ENCODE peak calls at places on chromosome 15, in seven cellular contexts. R is fibroblast of lung, L is GM23248, N is mesendoderm, K is hepatocyte, W is neural progenitor cell, Z is SK-N-SH. P is an unnamed sample.

GRCh38 chr15:63551400-63551799 is 45.8 kb upstream of the FBXL22 start:
- DNase-seq in K (no peak), R (peak), Z (no peak), W (no peak), L (peak), N (no peak), P (no peak)

GRCh38 chr15:93221754-93222153 is 132.7 kb upstream of the RGMA start:
- DNase-seq in W (peak), R (no peak), Z (no peak), N (no peak), L (no peak), K (no peak), P (no peak)

GRCh38 chr15:95799286-95800187 is 531.0 kb upstream of the NR2F2 start:
- DNase-seq in W (no peak), L (peak), Z (no peak), R (peak), N (no peak), K (peak), P (peak)

GRCh38 chr15:72117698-72118399 is at the start of gene MYO9A:
- DNase-seq in Z (peak), R (peak), N (peak), W (peak), K (peak), L (peak), P (peak)

GRCh38 chr15:24856397-24857093 is 98.2 kb upstream of the SNRPN start:
- DNase-seq in N (peak), Z (peak), W (peak), R (peak), K (peak), L (no peak), P (no peak)

GRCh38 chr15:101600024-101600423 is 52.2 kb downstream of the TM2D3 start:
- DNase-seq in Z (no peak), N (peak), K (peak), L (no peak), W (no peak), R (no peak), P (no peak)

GRCh38 chr15:40847225-40847961 is 3.5 kb downstream of the SPINT1 start:
- DNase-seq in W (peak), Z (peak), N (peak), K (peak), L (no peak), R (no peak), P (peak)

GRCh38 chr15:66700412-66700801 is 1.6 kb upstream of the SMAD6 start:
- DNase-seq in W (no peak), Z (no peak), L (no peak), K (no peak), R (no peak), N (no peak), P (no peak)

GRCh38 chr15:99574048-99574447 is 8.3 kb downstream of the MEF2A start:
- DNase-seq in R (no peak), W (no peak), N (no peak), L (no peak), K (no peak), Z (no peak), P (no peak)

GRCh38 chr15:57356178-57356577 is 20.1 kb upstream of the CGNL1 start:
- DNase-seq in L (no peak), R (no peak), N (no peak), W (no peak), K (no peak), Z (no peak), P (no peak)

GRCh38 chr15:70589221-70589620 is 174.1 kb downstream of the UACA start:
- DNase-seq in L (peak), R (peak), Z (no peak), K (no peak), W (no peak), N (no peak), P (no peak)

GRCh38 chr15:70669966-70670658 is 93.2 kb downstream of the UACA start:
- DNase-seq in L (no peak), N (peak), W (no peak), K (peak), R (no peak), Z (peak), P (no peak)

GRCh38 chr15:99722406-99722805 is 10.8 kb downstream of the LYSMD4 start:
- DNase-seq in N (no peak), W (no peak), R (no peak), K (no peak), L (no peak), Z (no peak), P (no peak)

GRCh38 chr15:46918462-46919125 is 798.7 kb upstream of the SEMA6D start:
- DNase-seq in R (no peak), N (no peak), K (no peak), Z (no peak), W (no peak), L (no peak), P (no peak)

GRCh38 chr15:71780349-71780976 is 29.9 kb upstream of the NR2E3 start:
- DNase-seq in R (peak), W (peak), Z (peak), N (peak), L (peak), K (peak), P (peak)

GRCh38 chr15:85600001-85600400 is 194.7 kb downstream of the KLHL25 start:
- DNase-seq in W (no peak), Z (no peak), K (no peak), R (no peak), N (no peak), L (no peak), P (no peak)

GRCh38 chr15:34773013-34773412 is 18.2 kb upstream of the GJD2 start:
- DNase-seq in N (no peak), K (no peak), Z (no peak), R (no peak), W (no peak), L (no peak), P (no peak)

GRCh38 chr15:68498076-68498475 is 66.1 kb upstream of the ITGA11 start:
- DNase-seq in R (no peak), W (no peak), Z (no peak), N (no peak), K (no peak), L (no peak), P (no peak)

GRCh38 chr15:61841461-61841860 is 218.8 kb downstream of the VPS13C start:
- DNase-seq in N (no peak), L (no peak), Z (no peak), R (no peak), K (no peak), W (no peak), P (no peak)

GRCh38 chr15:67024322-67024997 is 40.9 kb upstream of the SMAD3 start:
- DNase-seq in L (peak), K (peak), W (no peak), N (peak), Z (peak), R (peak), P (peak)

GRCh38 chr15:69823223-69823907 is 274.4 kb downstream of the TLE3 start:
- DNase-seq in R (no peak), W (no peak), L (peak), K (peak), Z (peak), N (peak), P (no peak)

GRCh38 chr15:40793216-40793989 is 13.5 kb upstream of the ZFYVE19 start:
- DNase-seq in N (no peak), W (no peak), K (peak), L (peak), R (peak), Z (no peak), P (peak)

GRCh38 chr15:97909291-97909891 is 51.1 kb upstream of the ARRDC4 start:
- DNase-seq in W (peak), N (peak), K (peak), R (peak), Z (peak), L (peak), P (peak)

GRCh38 chr15:85667491-85668424 is 127.0 kb downstream of the KLHL25 start:
- DNase-seq in N (peak), Z (no peak), K (peak), R (peak), L (peak), W (no peak), P (peak)

GRCh38 chr15:63500265-63501250 is 3.8 kb upstream of the USP3 start:
- DNase-seq in N (no peak), R (no peak), W (no peak), K (peak), Z (no peak), L (no peak), P (peak)

GRCh38 chr15:76333720-76334437 is 2.7 kb upstream of the ISL2 start:
- DNase-seq in N (peak), K (no peak), L (no peak), R (no peak), W (peak), Z (peak), P (no peak)

GRCh38 chr15:80031841-80032240 is 27.6 kb upstream of the ZFAND6 start:
- DNase-seq in Z (no peak), W (no peak), R (no peak), L (peak), N (no peak), K (no peak), P (no peak)

GRCh38 chr15:46442901-46443590 is 808.2 kb downstream of the SQOR start:
- DNase-seq in R (no peak), L (peak), N (no peak), K (no peak), Z (no peak), W (no peak), P (no peak)

GRCh38 chr15:23397779-23398178 is 43.2 kb downstream of the GOLGA8S start:
- DNase-seq in W (no peak), Z (no peak), L (no peak), K (no peak), R (no peak), N (no peak), P (no peak)

GRCh38 chr15:67177750-67178149 is 76.7 kb downstream of the AAGAB start:
- DNase-seq in R (peak), K (no peak), L (peak), N (no peak), W (no peak), Z (no peak), P (no peak)

GRCh38 chr15:27671794-27672438 is 427.2 kb downstream of the OCA2 start:
- DNase-seq in R (no peak), W (peak), K (no peak), N (no peak), L (no peak), Z (no peak), P (no peak)

GRCh38 chr15:40582726-40583246 is 11.3 kb upstream of the KNL1 start:
- DNase-seq in K (no peak), N (peak), Z (no peak), L (peak), W (no peak), R (peak), P (peak)

GRCh38 chr15:67089218-67090193 is 24.1 kb downstream of the SMAD3 start:
- DNase-seq in N (no peak), L (peak), R (no peak), Z (no peak), W (no peak), K (no peak), P (peak)

GRCh38 chr15:27623560-27624305 is 475.4 kb downstream of the OCA2 start:
- DNase-seq in R (no peak), K (no peak), W (no peak), L (no peak), N (no peak), Z (no peak), P (no peak)

GRCh38 chr15:33313491-33313890 is 2.7 kb downstream of the RYR3 start:
- DNase-seq in R (no peak), N (no peak), W (no peak), L (no peak), K (no peak), Z (no peak), P (no peak)

GRCh38 chr15:33311312-33311971 is 675 bp downstream of the RYR3 start:
- DNase-seq in W (peak), Z (peak), N (peak), L (peak), R (no peak), K (no peak), P (no peak)

GRCh38 chr15:33309602-33310276 is 1.0 kb upstream of the RYR3 start:
- DNase-seq in L (peak), Z (peak), W (peak), N (peak), K (no peak), R (no peak), P (no peak)

GRCh38 chr15:33314115-33314514 is 3.3 kb downstream of the RYR3 start:
- DNase-seq in R (no peak), W (no peak), K (no peak), Z (no peak), L (no peak), N (no peak), P (no peak)

DNA sequence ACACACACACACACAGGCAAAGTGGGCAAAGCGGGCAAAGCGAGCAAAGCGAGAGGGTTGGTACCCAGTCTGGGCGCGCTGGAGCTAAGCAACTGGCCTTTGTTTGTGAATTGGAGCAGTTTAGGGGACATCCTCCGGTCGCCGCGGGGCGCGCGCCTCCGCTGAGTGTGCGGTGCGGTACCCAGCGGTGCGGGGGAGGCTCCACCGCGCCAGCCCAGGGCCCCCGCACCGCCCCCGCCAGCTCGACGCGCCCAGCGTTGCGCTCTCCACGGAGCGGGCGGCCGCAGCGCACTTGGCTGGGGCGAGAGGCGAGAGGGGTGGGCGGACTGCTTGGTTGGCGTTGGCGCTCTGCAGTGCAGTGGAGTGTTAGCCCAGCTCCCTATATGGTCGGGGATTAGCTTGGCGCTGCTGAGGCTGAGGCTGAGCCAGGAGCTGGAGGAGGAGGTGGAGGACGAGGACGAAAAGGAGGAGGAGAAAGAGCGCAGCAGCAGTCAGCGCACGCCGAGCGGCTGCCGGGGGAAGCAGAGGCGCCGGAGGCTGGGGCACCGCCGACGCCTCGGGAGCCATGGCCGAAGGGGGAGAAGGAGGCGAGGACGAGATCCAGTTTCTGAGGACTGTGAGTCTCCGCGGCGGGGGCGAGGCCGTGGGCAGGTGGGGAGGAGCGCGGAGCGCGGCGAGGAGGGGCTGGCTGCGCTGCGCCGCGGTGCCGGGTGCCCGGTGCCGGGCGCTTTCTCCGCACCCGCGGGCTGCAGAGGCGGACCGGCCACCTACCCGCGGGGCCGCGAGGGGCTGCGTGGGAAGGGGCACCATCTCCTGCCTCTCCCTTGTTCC is at the start of gene RYR3:
- DNase-seq in L (peak), R (peak), N (peak), W (peak), Z (peak), K (peak), P (no peak)
- H3K4me2 ChIP-seq in L (no peak), R (no peak), N (peak), W (peak), Z (peak), K (peak), P (no peak)

DNA sequence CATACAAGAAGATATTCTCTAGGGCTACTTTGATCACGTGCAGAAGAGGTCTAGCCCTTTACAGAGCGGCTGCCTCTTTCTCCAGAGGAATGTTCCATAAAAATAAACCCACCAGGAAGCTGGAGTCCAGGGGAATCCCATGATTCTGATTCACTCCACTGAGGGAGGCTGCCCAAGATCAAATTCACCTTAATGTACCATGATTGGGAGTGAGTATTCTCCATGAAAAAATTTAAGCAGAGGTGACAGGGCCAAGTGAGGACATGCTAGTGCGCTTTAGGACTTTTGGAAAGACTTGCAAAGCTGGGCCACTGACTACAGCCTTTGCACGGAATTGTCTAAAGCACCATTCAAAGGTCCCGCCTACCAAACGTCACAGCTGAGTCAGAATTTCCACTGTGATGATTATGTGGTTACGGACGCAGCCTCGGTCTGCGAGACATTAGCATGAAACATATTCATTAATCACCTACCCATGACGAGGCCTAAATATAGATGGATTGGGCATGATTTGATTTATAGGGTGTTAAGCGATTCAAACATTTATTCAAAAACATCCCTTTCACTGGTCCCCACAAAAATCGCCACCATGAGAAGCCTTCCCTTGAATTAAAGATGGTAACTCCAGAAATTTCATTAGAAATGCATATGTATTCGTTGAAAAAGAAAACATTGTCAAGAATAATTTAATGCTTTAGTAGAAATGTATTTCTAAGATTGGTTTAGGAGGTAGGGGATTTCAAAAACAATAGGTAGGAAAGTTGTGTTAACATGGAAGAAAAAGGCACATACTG is 152.6 kb downstream of the GREM1 start:
- DNase-seq in W (no peak), K (no peak), Z (no peak), L (peak), R (peak), N (no peak), P (no peak)
- H3K4me2 ChIP-seq in W (no peak), K (no peak), Z (peak), L (no peak), R (no peak), N (no peak), P (no peak)

DNA sequence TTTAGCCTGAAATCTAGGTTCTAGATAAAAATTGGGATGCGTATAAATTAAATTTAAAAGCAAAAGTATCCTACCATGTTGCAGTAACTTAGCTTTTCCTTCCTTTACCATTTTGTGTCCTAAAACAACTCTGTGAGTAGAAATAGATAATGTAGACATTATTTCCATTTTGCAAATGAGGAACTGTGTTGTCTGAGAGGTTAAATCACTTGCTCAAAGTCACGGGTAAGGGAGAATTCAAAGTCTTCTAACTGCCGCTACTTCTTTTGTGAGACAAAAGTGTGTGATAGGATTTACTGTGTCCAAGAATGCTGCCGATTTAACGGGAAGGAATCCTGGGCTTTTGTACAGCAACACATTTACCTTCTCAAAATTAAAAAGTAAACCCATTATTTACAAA is 40.7 kb downstream of the MYO1E start:
- DNase-seq in R (no peak), W (no peak), Z (no peak), N (no peak), L (no peak), K (no peak), P (no peak)
- H3K4me2 ChIP-seq in R (no peak), W (no peak), Z (no peak), N (no peak), L (no peak), K (no peak), P (no peak)

GRCh38 chr15:42456971-42457370 is 34.0 kb downstream of the ZNF106 start:
- DNase-seq in R (peak), W (no peak), Z (no peak), K (no peak), N (no peak), L (peak), P (no peak)
- H3K4me2 ChIP-seq in R (peak), W (peak), Z (peak), K (peak), N (no peak), L (peak), P (no peak)

DNA sequence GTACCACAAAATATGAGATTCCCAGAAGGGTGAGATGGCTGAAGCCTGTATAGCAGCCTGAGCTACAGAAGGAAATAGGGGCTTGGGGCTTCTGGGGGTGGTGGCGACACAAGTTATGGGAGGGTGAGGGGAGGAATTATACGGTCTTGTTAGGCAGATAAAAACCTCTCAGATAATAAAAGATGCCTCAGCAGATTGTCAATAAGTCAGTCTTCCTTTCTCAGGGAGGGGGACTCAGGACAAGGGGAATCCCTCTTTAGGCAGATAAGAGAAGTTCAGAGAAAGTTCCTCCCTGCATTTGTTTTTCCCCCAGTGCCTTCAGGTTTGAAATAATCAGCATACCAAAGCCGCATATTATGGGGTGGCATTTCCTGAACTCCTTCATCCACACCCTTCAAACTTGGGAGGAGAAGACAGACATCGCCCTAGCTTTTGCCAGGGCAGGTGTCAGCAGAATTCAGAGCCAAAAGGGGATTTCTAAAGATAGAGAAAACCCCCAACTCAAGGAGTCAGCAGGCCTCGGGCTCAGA is 8.4 kb downstream of the PPCDC start:
- DNase-seq in R (no peak), W (no peak), L (no peak), K (no peak), Z (no peak), N (peak), P (no peak)
- H3K4me2 ChIP-seq in R (no peak), W (no peak), L (no peak), K (no peak), Z (no peak), N (no peak), P (peak)

GRCh38 chr15:33076937-33077336 is 117.6 kb downstream of the FMN1 start:
- DNase-seq in N (no peak), W (no peak), Z (no peak), K (no peak), R (no peak), L (no peak), P (no peak)
- H3K4me2 ChIP-seq in N (no peak), W (no peak), Z (no peak), K (no peak), R (no peak), L (no peak), P (no peak)

GRCh38 chr15:45165536-45165935 is 22.2 kb downstream of the SHF start:
- DNase-seq in L (no peak), N (no peak), W (no peak), K (no peak), Z (no peak), R (no peak), P (no peak)
- H3K4me2 ChIP-seq in L (no peak), N (no peak), W (no peak), K (no peak), Z (peak), R (no peak), P (no peak)

P was measured in PC-9.